ENCODE peak calls at places on chromosomes 5 and 9, in four cellular contexts. One of them, this sample, is unnamed.
A peak's percentile ranks its signal among the peaks of the same experiment; 100 is the strongest.

GRCh38 chr5:141951341-141951781 is 6.6 kb downstream of the PCDH12 start:
- DNase-seq in HTR-8/SVneo: no peak
- DNase-seq in ELR: peak; percentile 35
- DNase-seq in NCI-H748 treated with DMSO at 0.1 percent for 48 hours: no peak
- DNase-seq in this sample: no peak

GRCh38 chr5:24472518-24472917 is 172.3 kb downstream of the CDH10 start:
- DNase-seq in NCI-H748 treated with DMSO at 0.1 percent for 48 hours: no peak
- DNase-seq in HTR-8/SVneo: no peak
- DNase-seq in ELR: no peak
- DNase-seq in this sample: no peak

GRCh38 chr5:126268697-126269315 is 154.4 kb upstream of the GRAMD2B start:
- DNase-seq in HTR-8/SVneo: no peak
- DNase-seq in ELR: no peak
- DNase-seq in NCI-H748 treated with DMSO at 0.1 percent for 48 hours: no peak
- DNase-seq in this sample: no peak

GRCh38 chr9:137444106-137444790 is 3.1 kb upstream of the ENTPD8 start:
- DNase-seq in NCI-H748 treated with DMSO at 0.1 percent for 48 hours: no peak
- DNase-seq in ELR: no peak
- DNase-seq in HTR-8/SVneo: no peak
- DNase-seq in this sample: no peak

GRCh38 chr9:13083973-13084528 is 195.4 kb downstream of the MPDZ start:
- DNase-seq in NCI-H748 treated with DMSO at 0.1 percent for 48 hours: no peak
- DNase-seq in HTR-8/SVneo: no peak
- DNase-seq in ELR: peak; percentile 63
- DNase-seq in this sample: no peak

GRCh38 chr5:41524174-41524573 is 13.8 kb upstream of the PLCXD3 start:
- DNase-seq in ELR: peak; percentile 27
- DNase-seq in HTR-8/SVneo: no peak
- DNase-seq in NCI-H748 treated with DMSO at 0.1 percent for 48 hours: peak; percentile 38
- DNase-seq in this sample: no peak

GRCh38 chr5:158155811-158156495 is 297.0 kb upstream of the CLINT1 start:
- DNase-seq in HTR-8/SVneo: no peak
- DNase-seq in NCI-H748 treated with DMSO at 0.1 percent for 48 hours: no peak
- DNase-seq in ELR: no peak
- DNase-seq in this sample: no peak

GRCh38 chr5:173744527-173744926 is 128.1 kb upstream of the BOD1 start:
- DNase-seq in HTR-8/SVneo: no peak
- DNase-seq in NCI-H748 treated with DMSO at 0.1 percent for 48 hours: no peak
- DNase-seq in ELR: no peak
- DNase-seq in this sample: no peak

GRCh38 chr9:113580041-113580953 is 116.8 kb downstream of the RGS3 start:
- DNase-seq in HTR-8/SVneo: no peak
- DNase-seq in NCI-H748 treated with DMSO at 0.1 percent for 48 hours: no peak
- DNase-seq in ELR: peak; percentile 37
- DNase-seq in this sample: no peak

GRCh38 chr9:4296217-4296616 is 3.7 kb downstream of the GLIS3 start:
- DNase-seq in HTR-8/SVneo: no peak
- DNase-seq in ELR: peak; percentile 39
- DNase-seq in NCI-H748 treated with DMSO at 0.1 percent for 48 hours: no peak
- DNase-seq in this sample: no peak

GRCh38 chr5:32865475-32865874 is 154.4 kb downstream of the NPR3 start:
- DNase-seq in HTR-8/SVneo: no peak
- DNase-seq in ELR: no peak
- DNase-seq in NCI-H748 treated with DMSO at 0.1 percent for 48 hours: no peak
- DNase-seq in this sample: no peak

GRCh38 chr9:18721267-18722079 is 247.5 kb downstream of the ADAMTSL1 start:
- DNase-seq in NCI-H748 treated with DMSO at 0.1 percent for 48 hours: peak; percentile 36
- DNase-seq in HTR-8/SVneo: no peak
- DNase-seq in ELR: no peak
- DNase-seq in this sample: no peak

GRCh38 chr5:53112909-53113308 is 3.4 kb upstream of the MOCS2 start:
- DNase-seq in NCI-H748 treated with DMSO at 0.1 percent for 48 hours: no peak
- DNase-seq in HTR-8/SVneo: no peak
- DNase-seq in ELR: no peak
- DNase-seq in this sample: no peak

GRCh38 chr5:115543931-115544370 is 624 bp downstream of the FEM1C start:
- DNase-seq in ELR: peak; percentile 70
- DNase-seq in NCI-H748 treated with DMSO at 0.1 percent for 48 hours: peak; percentile 20
- DNase-seq in HTR-8/SVneo: no peak
- DNase-seq in this sample: no peak

GRCh38 chr5:40754381-40755092 is 1.2 kb downstream of the TTC33 start:
- DNase-seq in ELR: peak; percentile 52
- DNase-seq in NCI-H748 treated with DMSO at 0.1 percent for 48 hours: no peak
- DNase-seq in HTR-8/SVneo: peak; percentile 33
- DNase-seq in this sample: no peak

GRCh38 chr9:86069206-86069869 is 30.0 kb downstream of the GOLM1 start:
- DNase-seq in HTR-8/SVneo: no peak
- DNase-seq in NCI-H748 treated with DMSO at 0.1 percent for 48 hours: no peak
- DNase-seq in ELR: no peak
- DNase-seq in this sample: no peak

GRCh38 chr9:112174223-112174964 is 703 bp downstream of the SUSD1 start:
- DNase-seq in NCI-H748 treated with DMSO at 0.1 percent for 48 hours: peak; percentile 22
- DNase-seq in ELR: peak; percentile 89
- DNase-seq in HTR-8/SVneo: peak; percentile 56
- DNase-seq in this sample: no peak

GRCh38 chr9:14836885-14837284 is 73.3 kb downstream of the FREM1 start:
- DNase-seq in NCI-H748 treated with DMSO at 0.1 percent for 48 hours: no peak
- DNase-seq in HTR-8/SVneo: no peak
- DNase-seq in ELR: no peak
- DNase-seq in this sample: no peak

GRCh38 chr5:59275537-59276276 is 617.8 kb downstream of the PDE4D start:
- DNase-seq in ELR: peak; percentile 47
- DNase-seq in NCI-H748 treated with DMSO at 0.1 percent for 48 hours: no peak
- DNase-seq in HTR-8/SVneo: peak; percentile 8
- DNase-seq in this sample: no peak

GRCh38 chr5:80781356-80781755 is 126.6 kb upstream of the DHFR start:
- DNase-seq in HTR-8/SVneo: no peak
- DNase-seq in ELR: peak; percentile 73
- DNase-seq in NCI-H748 treated with DMSO at 0.1 percent for 48 hours: no peak
- DNase-seq in this sample: peak; percentile 60

GRCh38 chr9:3948826-3949578 is 350.9 kb downstream of the GLIS3 start:
- DNase-seq in ELR: peak; percentile 42
- DNase-seq in NCI-H748 treated with DMSO at 0.1 percent for 48 hours: no peak
- DNase-seq in HTR-8/SVneo: no peak
- DNase-seq in this sample: no peak

GRCh38 chr5:169097374-169097831 is 203.5 kb downstream of the SLIT3 start:
- DNase-seq in ELR: peak; percentile 4
- DNase-seq in HTR-8/SVneo: no peak
- DNase-seq in NCI-H748 treated with DMSO at 0.1 percent for 48 hours: no peak
- DNase-seq in this sample: no peak

GRCh38 chr5:133227082-133227481 is 175.3 kb downstream of the HSPA4 start:
- DNase-seq in HTR-8/SVneo: no peak
- DNase-seq in ELR: no peak
- DNase-seq in NCI-H748 treated with DMSO at 0.1 percent for 48 hours: no peak
- DNase-seq in this sample: no peak

GRCh38 chr9:97802276-97802675 is 50.8 kb upstream of the FOXE1 start:
- DNase-seq in HTR-8/SVneo: peak; percentile 74
- DNase-seq in ELR: peak; percentile 97
- DNase-seq in NCI-H748 treated with DMSO at 0.1 percent for 48 hours: no peak
- DNase-seq in this sample: peak; percentile 66

GRCh38 chr5:162193012-162193411 is 125.4 kb downstream of the GABRG2 start:
- DNase-seq in ELR: no peak
- DNase-seq in HTR-8/SVneo: no peak
- DNase-seq in NCI-H748 treated with DMSO at 0.1 percent for 48 hours: no peak
- DNase-seq in this sample: no peak

GRCh38 chr5:1214936-1215220 is 10.3 kb upstream of the SLC6A18 start:
- DNase-seq in NCI-H748 treated with DMSO at 0.1 percent for 48 hours: no peak
- DNase-seq in ELR: no peak
- DNase-seq in HTR-8/SVneo: no peak
- DNase-seq in this sample: no peak

GRCh38 chr9:27212191-27212590 is 84.8 kb downstream of the EQTN start:
- DNase-seq in ELR: no peak
- DNase-seq in HTR-8/SVneo: no peak
- DNase-seq in NCI-H748 treated with DMSO at 0.1 percent for 48 hours: no peak
- DNase-seq in this sample: no peak

GRCh38 chr5:66807743-66808142 is 211.6 kb downstream of the MAST4 start:
- DNase-seq in NCI-H748 treated with DMSO at 0.1 percent for 48 hours: peak; percentile 23
- DNase-seq in ELR: peak; percentile 67
- DNase-seq in HTR-8/SVneo: peak; percentile 36
- DNase-seq in this sample: peak; percentile 2

GRCh38 chr9:79800578-79800977 is 228.8 kb downstream of the TLE4 start:
- DNase-seq in HTR-8/SVneo: no peak
- DNase-seq in ELR: no peak
- DNase-seq in NCI-H748 treated with DMSO at 0.1 percent for 48 hours: no peak
- DNase-seq in this sample: no peak